ENCODE peak calls at places on chromosomes 3 and 15, in four cellular contexts. E, N, X and G are unnamed samples.

GRCh38 chr3:150411106-150411460 is 3.0 kb downstream of the TSC22D2 start:
- DNase-seq in E (no peak), N (no peak), X (no peak), G (peak)

GRCh38 chr15:66099950-66100671 is 153.4 kb downstream of the MEGF11 start:
- DNase-seq in E (no peak), N (no peak), X (no peak), G (no peak)

GRCh38 chr3:74000715-74001114 is 376.0 kb upstream of the PDZRN3 start:
- DNase-seq in E (no peak), N (no peak), X (no peak), G (no peak)

GRCh38 chr3:22372292-22372949 is 621.4 kb upstream of the ZNF385D start:
- DNase-seq in E (no peak), N (peak), X (no peak), G (peak)

GRCh38 chr15:32959077-32959476 is 235.4 kb downstream of the FMN1 start:
- DNase-seq in E (no peak), N (no peak), X (no peak), G (no peak)

GRCh38 chr3:150545419-150546225 is 674 bp downstream of the SERP1 start:
- DNase-seq in E (peak), N (peak), X (no peak), G (peak)

GRCh38 chr3:162525052-162525451 is 1028.4 kb downstream of the OTOL1 start:
- DNase-seq in E (peak), N (peak), X (no peak), G (no peak)

GRCh38 chr3:188788621-188789081 is 383.1 kb upstream of the TPRG1 start:
- DNase-seq in E (no peak), N (no peak), X (no peak), G (peak)

GRCh38 chr15:92847841-92848240 is 52.3 kb upstream of the CHD2 start:
- DNase-seq in E (no peak), N (no peak), X (no peak), G (no peak)

GRCh38 chr3:32132121-32132520 is 25.7 kb downstream of the GPD1L start:
- DNase-seq in E (no peak), N (no peak), X (no peak), G (no peak)

GRCh38 chr15:54017911-54018310 is 39.7 kb downstream of the UNC13C start:
- DNase-seq in E (no peak), N (no peak), X (no peak), G (no peak)

GRCh38 chr3:12875857-12876451 is 34.6 kb upstream of the RPL32 start:
- DNase-seq in E (peak), N (no peak), X (no peak), G (no peak)

GRCh38 chr15:83219026-83219425 is 11.4 kb upstream of the HDGFL3 start:
- DNase-seq in E (no peak), N (no peak), X (no peak), G (no peak)

GRCh38 chr15:94793641-94794040 is 562.3 kb downstream of the MCTP2 start:
- DNase-seq in E (no peak), N (no peak), X (no peak), G (no peak)

GRCh38 chr3:9994086-9994844 is 7.6 kb upstream of the EMC3 start:
- DNase-seq in E (no peak), N (no peak), X (no peak), G (no peak)

GRCh38 chr3:134134698-134135415 is 105.1 kb upstream of the SLCO2A1 start:
- DNase-seq in E (no peak), N (no peak), X (no peak), G (no peak)

GRCh38 chr15:32042269-32042996 is 12.1 kb downstream of the CHRNA7 start:
- DNase-seq in E (no peak), N (no peak), X (no peak), G (no peak)

GRCh38 chr3:4687167-4687566 is 194.0 kb downstream of the ITPR1 start:
- DNase-seq in E (no peak), N (no peak), X (no peak), G (no peak)

DNA sequence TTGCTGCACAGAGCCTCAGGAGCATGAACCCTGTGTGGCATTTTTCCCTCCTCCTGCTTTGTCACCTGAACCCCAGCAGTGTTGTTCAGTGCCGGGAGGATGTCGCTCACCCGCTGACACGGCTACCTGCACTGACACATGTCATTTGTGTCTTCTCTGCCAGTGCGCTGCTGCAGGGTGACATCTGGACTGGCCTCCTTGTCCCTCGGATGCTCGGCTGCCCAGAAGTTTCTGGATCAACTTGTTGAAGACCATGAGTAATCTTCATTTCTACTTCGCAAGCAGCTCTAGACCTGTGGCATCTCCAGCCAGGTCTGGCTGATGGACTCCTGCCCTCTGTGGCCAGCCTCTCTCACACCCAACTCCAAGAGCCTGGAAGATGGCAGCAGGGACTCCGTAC is 311.1 kb upstream of the C2CD4B start:
- DNase-seq in E (no peak), N (no peak), X (no peak), G (no peak)
- TF ChIP-seq CTCF in E (no peak), N (no peak), X (no peak), G (no peak)

GRCh38 chr3:58237940-58238681 is 519 bp downstream of the ABHD6 start:
- DNase-seq in E (peak), N (peak), X (peak), G (peak)

GRCh38 chr3:58236527-58237237 is 910 bp upstream of the ABHD6 start:
- DNase-seq in E (peak), N (no peak), X (no peak), G (no peak)

GRCh38 chr3:58235970-58236369 is 1.6 kb upstream of the ABHD6 start:
- DNase-seq in E (no peak), N (no peak), X (no peak), G (no peak)

GRCh38 chr3:58238830-58239229 is 1.2 kb downstream of the ABHD6 start:
- DNase-seq in E (no peak), N (no peak), X (no peak), G (no peak)

DNA sequence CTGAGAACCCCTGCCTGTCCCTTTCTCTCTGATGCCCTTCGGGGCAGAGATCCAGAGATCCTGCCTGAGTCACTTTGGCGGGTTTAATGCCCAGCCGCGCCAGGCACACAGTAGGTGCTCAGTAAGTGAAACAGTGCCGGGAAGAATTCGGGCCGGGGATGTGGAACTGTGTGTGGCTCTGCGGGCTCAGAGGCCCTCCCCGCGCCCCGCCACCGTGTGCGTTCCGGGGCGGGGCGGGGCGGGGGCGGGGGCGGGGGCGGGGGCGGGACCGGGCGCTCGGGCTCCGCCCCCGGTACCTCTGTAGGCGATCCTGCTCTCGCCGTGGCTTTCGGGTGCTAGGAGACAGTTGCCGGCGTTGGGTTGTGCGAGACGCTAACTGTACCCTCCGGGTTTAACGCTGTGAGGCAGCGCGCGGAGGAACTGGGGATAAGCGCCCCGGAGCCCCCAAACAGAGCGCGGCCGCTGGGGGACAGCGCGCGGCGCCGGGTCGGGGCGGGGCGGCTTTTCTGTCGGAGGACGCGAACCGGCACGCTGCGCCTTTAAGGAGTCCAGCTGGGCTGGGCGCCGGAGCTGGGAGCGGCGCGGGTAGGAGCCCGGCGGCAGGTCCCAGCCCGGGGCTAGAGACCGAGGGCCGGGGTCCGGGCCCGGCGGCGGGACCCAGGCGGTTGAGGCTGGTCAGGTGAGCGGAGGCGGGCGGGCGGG is at the start of gene ABHD6:
- DNase-seq in E (peak), N (peak), X (peak), G (peak)
- TF ChIP-seq CTCF in E (peak), N (peak), X (peak), G (peak)

DNA sequence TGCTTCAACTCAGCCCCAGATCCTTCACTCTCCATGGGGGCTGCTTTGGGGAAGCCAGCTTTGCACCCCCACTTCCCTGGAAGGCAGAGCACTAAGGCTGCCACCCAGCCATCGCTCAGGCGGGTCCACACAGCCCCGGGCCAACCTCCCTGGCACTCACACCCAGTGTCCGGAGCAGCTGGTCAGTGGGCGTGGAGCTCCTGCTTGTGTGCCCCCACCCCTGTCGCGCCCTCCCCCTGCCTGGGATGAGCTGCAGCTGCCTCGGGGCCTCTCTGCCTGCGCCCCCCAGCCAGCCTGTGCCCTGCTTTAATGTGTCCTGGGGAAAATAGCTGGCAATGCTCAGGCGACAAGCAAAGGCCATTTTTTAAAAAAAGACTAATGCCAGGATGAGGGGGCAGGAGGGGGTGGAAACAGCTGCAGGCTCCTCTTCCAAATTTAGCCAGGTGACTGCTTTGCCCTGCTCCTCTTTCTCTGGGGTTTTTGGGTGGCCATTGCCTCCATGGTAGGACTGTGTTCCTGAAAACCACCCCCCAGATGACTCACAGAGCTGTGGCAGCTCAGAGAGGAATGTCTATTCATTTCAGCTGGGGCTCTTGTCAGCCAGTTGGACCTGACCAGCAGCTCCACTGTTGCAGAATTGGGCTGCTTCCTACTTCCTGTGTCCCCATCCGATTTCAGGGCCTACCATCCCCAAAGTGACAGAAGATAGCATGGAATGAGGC is 65.0 kb downstream of the CEMIP start:
- DNase-seq in E (no peak), N (no peak), X (no peak), G (no peak)
- TF ChIP-seq CTCF in E (no peak), N (no peak), X (no peak), G (no peak)

GRCh38 chr3:186589115-186589514 is 18.6 kb downstream of the DNAJB11 start:
- DNase-seq in E (no peak), N (no peak), X (no peak), G (no peak)
- TF ChIP-seq CTCF in E (peak), N (no peak), X (peak), G (peak)

DNA sequence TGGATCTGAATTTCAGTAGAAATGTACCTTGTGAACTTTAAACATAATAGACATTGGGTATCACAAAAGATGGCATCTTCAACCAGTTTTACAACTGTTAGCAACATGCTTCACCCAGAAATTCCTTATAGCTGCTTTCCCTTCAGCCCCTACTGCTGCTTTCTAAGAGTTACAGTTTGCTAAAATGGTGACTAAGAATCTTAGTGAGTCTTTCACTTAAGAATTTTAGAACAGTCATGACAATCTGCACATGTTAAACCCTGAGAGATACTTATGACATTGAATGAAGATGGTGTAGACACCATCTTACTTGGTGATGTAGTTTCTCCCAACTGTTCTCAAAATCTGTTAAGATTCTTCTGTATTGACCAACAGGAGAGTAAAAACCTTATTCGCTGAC is 129.7 kb upstream of the UBE2E1 start:
- DNase-seq in E (no peak), N (no peak), X (no peak), G (no peak)
- TF ChIP-seq CTCF in E (no peak), N (no peak), X (no peak), G (no peak)

DNA sequence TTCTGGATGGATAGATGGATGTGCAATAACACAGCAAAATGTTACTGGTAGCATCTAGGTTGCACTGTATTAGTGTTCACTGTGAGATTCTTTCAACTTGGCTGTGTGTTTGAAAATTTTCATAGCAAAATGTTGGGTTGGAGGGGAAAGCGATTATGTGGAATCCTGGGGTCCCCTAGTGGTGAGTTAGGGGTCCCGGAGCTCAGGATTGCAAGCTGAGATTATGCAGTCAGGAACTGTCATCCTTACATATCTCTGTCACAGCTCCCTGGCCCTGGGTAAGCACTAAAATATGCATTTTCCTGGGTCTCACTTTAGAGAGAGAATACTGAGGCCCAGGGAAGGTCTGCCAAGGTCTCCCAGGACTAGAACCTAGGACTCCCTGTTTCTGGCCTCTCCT is 77.2 kb downstream of the CEMIP start:
- DNase-seq in E (no peak), N (no peak), X (no peak), G (no peak)
- TF ChIP-seq CTCF in E (no peak), N (no peak), X (peak), G (no peak)

GRCh38 chr3:48398701-48399386 is 26.8 kb downstream of the FBXW12 start:
- DNase-seq in E (no peak), N (no peak), X (no peak), G (peak)

GRCh38 chr3:48399387-48400172 is 27.6 kb downstream of the FBXW12 start:
- DNase-seq in E (no peak), N (no peak), X (no peak), G (peak)

GRCh38 chr3:48402281-48402732 is 27.6 kb downstream of the PLXNB1 start:
- DNase-seq in E (peak), N (peak), X (no peak), G (no peak)

GRCh38 chr3:48402907-48403306 is 27.0 kb downstream of the PLXNB1 start:
- DNase-seq in E (no peak), N (peak), X (no peak), G (no peak)

GRCh38 chr3:48400824-48401433 is 28.9 kb downstream of the FBXW12 start:
- DNase-seq in E (peak), N (no peak), X (no peak), G (peak)
- TF ChIP-seq CTCF in E (peak), N (peak), X (peak), G (peak)

GRCh38 chr3:16587047-16587702 is 18.0 kb downstream of the DAZL start:
- DNase-seq in E (no peak), N (no peak), X (no peak), G (no peak)
- TF ChIP-seq CTCF in E (no peak), N (no peak), X (no peak), G (no peak)

GRCh38 chr3:170536712-170537111 is 49.2 kb downstream of the SLC7A14 start:
- DNase-seq in E (no peak), N (no peak), X (no peak), G (no peak)

GRCh38 chr3:170534232-170534631 is 51.6 kb downstream of the SLC7A14 start:
- DNase-seq in E (no peak), N (no peak), X (no peak), G (no peak)

GRCh38 chr3:170542704-170543103 is 43.2 kb downstream of the SLC7A14 start:
- DNase-seq in E (no peak), N (no peak), X (no peak), G (no peak)

DNA sequence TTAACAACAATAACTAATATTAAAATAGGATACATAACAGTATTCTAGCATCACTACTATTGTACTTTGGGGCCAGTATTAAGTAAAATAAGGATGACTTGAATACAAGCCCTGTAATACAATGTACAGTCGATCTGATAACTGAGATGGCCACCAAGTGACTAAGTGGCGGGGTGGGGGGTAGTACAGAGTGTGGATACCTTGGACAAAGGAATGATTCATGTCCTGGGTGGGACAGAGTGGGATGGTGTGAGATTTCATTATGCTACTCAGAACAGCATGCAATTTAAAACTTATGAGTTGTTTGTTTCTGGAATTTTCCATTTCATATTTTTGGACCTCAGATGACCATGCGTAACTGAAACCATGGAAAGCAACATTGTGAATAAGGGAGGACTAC is 46.0 kb downstream of the SLC7A14 start:
- DNase-seq in E (no peak), N (no peak), X (no peak), G (no peak)
- TF ChIP-seq CTCF in E (no peak), N (no peak), X (no peak), G (no peak)